ENCODE peak calls at places on chromosomes 12 and 14, in five cellular contexts. K, E, N, U and L are unnamed samples.

GRCh38 chr12:116033765-116034164 is 243.7 kb downstream of the MED13L start:
- DNase-seq in E (no peak), U (no peak), K (no peak), N (no peak), L (no peak)

GRCh38 chr12:51949342-51950030 is 2.0 kb upstream of the ACVR1B start:
- DNase-seq in K (no peak), N (no peak), U (no peak), E (no peak), L (no peak)

GRCh38 chr12:24480766-24481449 is 468.0 kb downstream of the BCAT1 start:
- DNase-seq in K (no peak), E (no peak), N (no peak), U (no peak), L (no peak)

GRCh38 chr14:61749867-61750266 is 12.4 kb upstream of the SNAPC1 start:
- DNase-seq in E (no peak), N (peak; percentile 16), K (peak; percentile 44), U (peak; percentile 69), L (no peak)

GRCh38 chr12:71973687-71974086 is 35.0 kb downstream of the TPH2 start:
- DNase-seq in U (no peak), N (no peak), E (no peak), K (no peak), L (no peak)

GRCh38 chr12:121792607-121793500 is 634 bp downstream of the RHOF start:
- DNase-seq in E (no peak), K (no peak), U (peak; percentile 45), N (no peak), L (no peak)

GRCh38 chr14:76237349-76237990 is 85.7 kb downstream of the GPATCH2L start:
- DNase-seq in K (no peak), N (no peak), U (no peak), E (peak; percentile 52), L (no peak)

GRCh38 chr12:59250766-59251165 is 330.5 kb upstream of the LRIG3 start:
- DNase-seq in E (no peak), K (no peak), N (no peak), U (no peak), L (no peak)

GRCh38 chr12:110421159-110421661 is 17.7 kb upstream of the ANAPC7 start:
- DNase-seq in K (no peak), U (no peak), E (no peak), N (no peak), L (no peak)

GRCh38 chr14:92986254-92987147 is 63.6 kb downstream of the CHGA start:
- DNase-seq in U (no peak), N (peak; percentile 28), E (no peak), K (no peak), L (no peak)

GRCh38 chr12:68359669-68360068 is 27.5 kb upstream of the MDM1 start:
- DNase-seq in E (no peak), U (no peak), N (no peak), K (no peak), L (no peak)

GRCh38 chr12:95815635-95816212 is 25.2 kb upstream of the NTN4 start:
- DNase-seq in N (peak; percentile 52), U (no peak), K (peak; percentile 16), E (no peak), L (no peak)

GRCh38 chr12:38163442-38163801 is 153.2 kb upstream of the ALG10B start:
- DNase-seq in U (no peak), E (no peak), N (no peak), K (no peak), L (no peak)

GRCh38 chr12:19190292-19191031 is 60.9 kb downstream of the PLEKHA5 start:
- DNase-seq in N (peak; percentile 48), U (no peak), E (no peak), K (no peak), L (no peak)

GRCh38 chr12:69570000-69570516 is 15.2 kb upstream of the CCT2 start:
- DNase-seq in U (no peak), N (peak; percentile 34), K (no peak), E (no peak), L (no peak)

GRCh38 chr14:62711351-62712023 is 333.8 kb downstream of the KCNH5 start:
- DNase-seq in N (no peak), E (no peak), K (no peak), U (no peak), L (no peak)

GRCh38 chr14:45526715-45527549 is 273.9 kb upstream of the MIS18BP1 start:
- DNase-seq in N (no peak), K (peak; percentile 4), U (peak; percentile 35), E (peak; percentile 81), L (peak; percentile 3)

GRCh38 chr12:91327136-91327535 is 144.5 kb upstream of the DCN start:
- DNase-seq in U (no peak), N (no peak), K (no peak), E (no peak), L (no peak)

GRCh38 chr12:52207895-52208294 is 16.1 kb upstream of the KRT80 start:
- DNase-seq in E (no peak), U (peak; percentile 27), N (peak; percentile 55), K (no peak), L (no peak)

GRCh38 chr12:88111074-88111652 is 30.7 kb downstream of the CEP290 start:
- DNase-seq in K (no peak), N (peak; percentile 65), E (peak; percentile 8), U (peak; percentile 2), L (peak; percentile 10)

GRCh38 chr14:98959958-98960616 is 311.9 kb downstream of the BCL11B start:
- DNase-seq in E (no peak), U (no peak), N (no peak), K (no peak), L (no peak)

GRCh38 chr12:107684990-107685359 is 624 bp upstream of the PWP1 start:
- DNase-seq in K (peak; percentile 62), E (peak; percentile 36), U (peak; percentile 66), N (peak; percentile 42), L (no peak)

GRCh38 chr12:76611533-76611932 is 52.0 kb upstream of the OSBPL8 start:
- DNase-seq in E (no peak), K (no peak), N (peak; percentile 67), U (no peak), L (no peak)

GRCh38 chr12:20220339-20220738 is 148.0 kb upstream of the PDE3A start:
- DNase-seq in K (no peak), U (no peak), N (peak; percentile 72), E (peak; percentile 27), L (no peak)

GRCh38 chr14:27605298-27605697 is 1007.5 kb upstream of the NOVA1 start:
- DNase-seq in N (no peak), U (no peak), E (no peak), K (no peak), L (no peak)

GRCh38 chr14:91112172-91112571 is 1.7 kb upstream of the DGLUCY start:
- DNase-seq in K (no peak), E (no peak), N (no peak), U (no peak), L (no peak)

GRCh38 chr14:75280831-75281690 is 2.4 kb downstream of the FOS start:
- DNase-seq in K (no peak), N (peak; percentile 45), U (no peak), E (no peak), L (no peak)

GRCh38 chr14:83071888-83072501 is 1538.3 kb upstream of the SEL1L start:
- DNase-seq in N (no peak), E (peak; percentile 45), K (no peak), U (no peak), L (no peak)

GRCh38 chr12:11812558-11813421 is 163.3 kb downstream of the ETV6 start:
- DNase-seq in K (no peak), U (peak; percentile 51), E (peak; percentile 89), N (peak; percentile 73), L (no peak)

GRCh38 chr14:103524002-103524785 is 1.6 kb upstream of the CKB start:
- DNase-seq in E (no peak), K (no peak), N (no peak), U (no peak), L (no peak)

GRCh38 chr12:40188558-40189320 is 36.1 kb upstream of the LRRK2 start:
- DNase-seq in K (no peak), E (no peak), U (no peak), N (no peak), L (no peak)

GRCh38 chr12:93827669-93828068 is 150.5 kb downstream of the CRADD start:
- DNase-seq in E (no peak), K (no peak), U (no peak), N (no peak), L (no peak)

GRCh38 chr12:93824514-93825500 is 147.6 kb downstream of the CRADD start:
- DNase-seq in N (peak; percentile 47), U (no peak), K (no peak), E (peak; percentile 64), L (no peak)

GRCh38 chr12:93825501-93825888 is 148.3 kb downstream of the CRADD start:
- DNase-seq in N (no peak), U (no peak), E (no peak), K (no peak), L (no peak)

GRCh38 chr12:93827179-93827578 is 150.0 kb downstream of the CRADD start:
- DNase-seq in N (no peak), E (no peak), K (no peak), U (no peak), L (no peak)

GRCh38 chr12:93825926-93826599 is 148.9 kb downstream of the CRADD start:
- DNase-seq in U (no peak), E (no peak), K (no peak), N (no peak), L (no peak)
- H3K4me3 ChIP-seq in U (no peak overlapping the region), E (no peak overlapping the region), K (no peak overlapping the region), N (no peak overlapping the region), L (no peak overlapping the region)

DNA sequence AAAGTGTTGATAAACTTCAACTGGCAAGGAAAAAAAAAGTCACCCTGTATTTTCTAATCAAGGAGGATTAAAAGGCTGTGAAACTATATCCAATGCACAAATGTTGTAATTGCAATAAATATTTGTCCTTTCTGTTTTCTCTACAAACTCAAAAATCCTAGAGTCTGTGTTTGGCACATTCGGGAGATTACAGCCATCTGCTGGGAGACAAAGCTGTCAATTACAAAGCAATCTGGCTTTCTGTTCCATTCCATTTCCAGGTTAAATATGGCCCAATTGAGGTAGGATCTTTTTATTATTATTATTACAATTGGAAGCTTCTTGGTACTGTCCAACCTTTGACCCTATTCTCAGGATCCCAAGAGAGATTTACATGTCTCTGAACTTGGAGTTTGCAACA is 295.9 kb downstream of the DIO2 start:
- DNase-seq in K (no peak), E (no peak), N (no peak), U (no peak), L (no peak)
- TF ChIP-seq CTCF in K (no peak), E (no peak), N (no peak), U (no peak), L (no peak)

DNA sequence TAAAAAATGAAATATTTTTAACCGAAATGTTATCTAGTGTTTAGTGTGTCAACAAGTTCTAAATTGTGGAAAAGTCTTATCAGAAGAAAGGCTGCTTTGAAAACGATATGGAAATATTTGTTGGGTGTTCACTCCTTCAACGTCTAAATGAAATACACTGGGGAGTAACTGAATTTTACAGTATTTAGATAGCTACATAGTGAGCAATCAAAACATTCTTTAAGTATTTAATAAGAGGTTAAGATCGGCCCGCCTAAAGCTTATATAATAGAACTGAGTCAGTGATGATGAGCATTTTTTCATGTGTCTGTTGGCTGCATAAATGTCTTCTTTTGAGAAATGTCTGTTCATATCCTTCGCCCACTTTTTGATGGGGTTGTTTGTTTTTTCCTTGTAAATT is 228.3 kb downstream of the RAD51B start:
- DNase-seq in U (no peak), K (no peak), E (no peak), N (peak; percentile 42), L (no peak)
- H3K4me3 ChIP-seq in U (no peak overlapping the region), K (no peak overlapping the region), E (no peak overlapping the region), N (no peak overlapping the region), L (no peak overlapping the region)

GRCh38 chr12:64347630-64348029 is 42.9 kb downstream of the C12orf56 start:
- DNase-seq in K (no peak), N (no peak), E (no peak), U (no peak), L (no peak)

GRCh38 chr12:64351265-64351664 is 39.3 kb downstream of the C12orf56 start:
- DNase-seq in N (no peak), E (no peak), K (no peak), U (no peak), L (no peak)

GRCh38 chr12:64352181-64352580 is 38.4 kb downstream of the C12orf56 start:
- DNase-seq in N (no peak), U (no peak), E (no peak), K (peak; percentile 11), L (no peak)
- TF ChIP-seq CTCF in N (peak; percentile 9), U (no peak), E (peak; percentile 20), K (peak; percentile 61), L (peak; percentile 17)